ENCODE peak calls at places on chromosomes 7 and 10, in four cellular contexts. One of them, this sample, is unnamed.
A peak's percentile ranks its signal among the peaks of the same experiment; 100 is the strongest.

GRCh38 chr10:29897430-29897829 is 162.0 kb downstream of the JCAD start:
- DNase-seq in CD8-positive, alpha-beta memory T cell: no peak
- DNase-seq in non-pigmented ciliary epithelial cell: no peak
- DNase-seq in substantia nigra: no peak
- DNase-seq in this sample: no peak

GRCh38 chr10:50286996-50287803 is 35.9 kb upstream of the ASAH2 start:
- DNase-seq in CD8-positive, alpha-beta memory T cell: no peak
- DNase-seq in non-pigmented ciliary epithelial cell: no peak
- DNase-seq in substantia nigra: no peak
- DNase-seq in this sample: no peak

GRCh38 chr10:98391578-98391991 is 23.4 kb downstream of the PYROXD2 start:
- DNase-seq in CD8-positive, alpha-beta memory T cell: no peak
- DNase-seq in non-pigmented ciliary epithelial cell: no peak
- DNase-seq in substantia nigra: no peak
- DNase-seq in this sample: no peak

GRCh38 chr7:38630720-38631673 is at the start of gene AMPH:
- DNase-seq in CD8-positive, alpha-beta memory T cell: no peak
- DNase-seq in non-pigmented ciliary epithelial cell: no peak
- DNase-seq in substantia nigra: no peak
- DNase-seq in this sample: no peak

GRCh38 chr7:80334908-80335307 is 177.0 kb downstream of the GNAT3 start:
- DNase-seq in CD8-positive, alpha-beta memory T cell: no peak
- DNase-seq in non-pigmented ciliary epithelial cell: no peak
- DNase-seq in substantia nigra: no peak
- DNase-seq in this sample: no peak

GRCh38 chr7:65980478-65981250 is 1.3 kb downstream of the GUSB start:
- DNase-seq in CD8-positive, alpha-beta memory T cell: peak; percentile 34
- DNase-seq in non-pigmented ciliary epithelial cell: no peak
- DNase-seq in substantia nigra: no peak
- DNase-seq in this sample: peak; percentile 39

GRCh38 chr7:107528461-107528860 is 35.3 kb downstream of the COG5 start:
- DNase-seq in CD8-positive, alpha-beta memory T cell: no peak
- DNase-seq in non-pigmented ciliary epithelial cell: peak; percentile 50
- DNase-seq in substantia nigra: no peak
- DNase-seq in this sample: no peak

GRCh38 chr10:103265712-103266329 is 11.1 kb upstream of the INA start:
- DNase-seq in CD8-positive, alpha-beta memory T cell: peak; percentile 11
- DNase-seq in non-pigmented ciliary epithelial cell: no peak
- DNase-seq in substantia nigra: no peak
- DNase-seq in this sample: no peak

GRCh38 chr10:124057580-124057979 is 35.8 kb downstream of the CHST15 start:
- DNase-seq in CD8-positive, alpha-beta memory T cell: no peak
- DNase-seq in non-pigmented ciliary epithelial cell: no peak
- DNase-seq in substantia nigra: no peak
- DNase-seq in this sample: no peak

GRCh38 chr7:28984631-28985030 is 26.5 kb upstream of the TRIL start:
- DNase-seq in CD8-positive, alpha-beta memory T cell: no peak
- DNase-seq in non-pigmented ciliary epithelial cell: peak; percentile 62
- DNase-seq in substantia nigra: no peak
- DNase-seq in this sample: no peak

This sample was measured in T-helper 9 cell.